ENCODE peak calls at places on chromosomes 16 and 17, in seven cellular contexts. G, M, N, W, U, H and F are unnamed samples.

GRCh38 chr16:12758031-12758669 is 45.5 kb downstream of the CPPED1 start:
- DNase-seq in G (peak), M (no peak), N (peak), W (no peak), U (peak), H (no peak), F (no peak)

GRCh38 chr16:69890114-69890890 is 60.8 kb upstream of the CLEC18A start:
- DNase-seq in G (peak), M (no peak), N (peak), W (no peak), U (peak), H (no peak), F (peak)

GRCh38 chr17:2481760-2482159 is 29.9 kb downstream of the METTL16 start:
- DNase-seq in G (peak), M (no peak), N (no peak), W (no peak), U (no peak), H (no peak), F (no peak)

GRCh38 chr16:52555572-52555971 is 8.6 kb upstream of the TOX3 start:
- DNase-seq in G (no peak), M (no peak), N (no peak), W (no peak), U (no peak), H (no peak), F (no peak)

GRCh38 chr17:71983828-71984227 is 137.0 kb upstream of the SOX9 start:
- DNase-seq in G (no peak), M (no peak), N (no peak), W (no peak), U (no peak), H (peak), F (no peak)

GRCh38 chr17:63550816-63551639 is 751 bp downstream of the DCAF7 start:
- DNase-seq in G (peak), M (no peak), N (peak), W (peak), U (peak), H (peak), F (peak)

GRCh38 chr17:21249911-21250703 is 3.1 kb downstream of the NATD1 start:
- DNase-seq in G (no peak), M (no peak), N (no peak), W (peak), U (no peak), H (no peak), F (peak)

GRCh38 chr17:79977711-79978544 is 57.7 kb downstream of the TBC1D16 start:
- DNase-seq in G (no peak), M (no peak), N (no peak), W (no peak), U (peak), H (no peak), F (no peak)

GRCh38 chr16:81625544-81626152 is 153.4 kb upstream of the PLCG2 start:
- DNase-seq in G (no peak), M (no peak), N (no peak), W (no peak), U (no peak), H (peak), F (no peak)

GRCh38 chr17:79836952-79837887 is 2.0 kb downstream of the CBX4 start:
- DNase-seq in G (peak), M (peak), N (peak), W (peak), U (peak), H (peak), F (peak)

GRCh38 chr17:33858121-33858520 is 397.0 kb upstream of the CCL2 start:
- DNase-seq in G (no peak), M (no peak), N (no peak), W (no peak), U (no peak), H (no peak), F (peak)

GRCh38 chr16:20867585-20867984 is 32.6 kb downstream of the DCUN1D3 start:
- DNase-seq in G (no peak), M (no peak), N (no peak), W (no peak), U (no peak), H (no peak), F (no peak)

GRCh38 chr17:44071198-44071520 is 624 bp downstream of the G6PC3 start:
- DNase-seq in G (no peak), M (no peak), N (no peak), W (no peak), U (no peak), H (no peak), F (no peak)

GRCh38 chr16:14015017-14015416 is 56.1 kb upstream of the MRTFB start:
- DNase-seq in G (no peak), M (no peak), N (no peak), W (no peak), U (no peak), H (no peak), F (no peak)

GRCh38 chr17:82072827-82073226 is 7.2 kb upstream of the DUS1L start:
- DNase-seq in G (no peak), M (no peak), N (no peak), W (no peak), U (no peak), H (no peak), F (no peak)

GRCh38 chr17:60630352-60630751 is 30.4 kb downstream of the PPM1D start:
- DNase-seq in G (no peak), M (no peak), N (no peak), W (no peak), U (no peak), H (no peak), F (no peak)

GRCh38 chr17:27216836-27217235 is 77.1 kb upstream of the WSB1 start:
- DNase-seq in G (no peak), M (no peak), N (no peak), W (peak), U (no peak), H (no peak), F (no peak)
- TF ChIP-seq CTCF in G (no peak), M (no peak), N (no peak), W (no peak), U (no peak), H (no peak), F (no peak)

GRCh38 chr17:75048396-75048933 is 1.4 kb downstream of the KCTD2 start:
- DNase-seq in G (no peak), M (no peak), N (no peak), W (no peak), U (no peak), H (peak), F (no peak)
- TF ChIP-seq EZH2phosphoT487 in G (no peak), M (no peak), N (no peak), W (no peak), U (no peak), H (no peak), F (no peak)

DNA sequence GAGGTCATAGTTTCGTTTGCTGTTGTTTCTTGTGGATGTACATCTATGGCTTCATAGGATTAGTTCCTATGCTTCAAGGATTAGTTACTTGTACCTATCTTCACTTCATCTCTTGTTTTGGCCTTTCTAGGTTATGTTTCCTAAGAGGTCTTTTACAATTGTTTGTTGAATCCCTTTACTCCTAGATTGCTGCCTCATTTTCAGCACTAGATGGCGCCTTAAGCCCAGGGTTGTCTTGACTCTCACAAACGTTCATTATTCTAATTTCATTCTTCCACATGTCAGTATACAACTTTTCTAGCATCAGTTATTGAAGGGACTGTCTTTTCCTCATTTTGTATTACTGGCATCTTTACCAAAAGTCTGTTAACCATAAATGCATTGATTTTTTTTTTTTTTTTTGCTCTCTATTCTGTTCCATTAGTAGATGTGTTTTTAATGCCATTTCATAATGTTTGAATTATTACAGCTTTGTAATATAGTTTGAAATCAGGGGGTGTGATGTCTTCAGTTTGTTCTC is 45.0 kb upstream of the NACA2 start:
- DNase-seq in G (peak), M (peak), N (peak), W (peak), U (peak), H (peak), F (peak)
- TF ChIP-seq CTCF in G (peak), M (peak), N (peak), W (peak), U (peak), H (peak), F (peak)

DNA sequence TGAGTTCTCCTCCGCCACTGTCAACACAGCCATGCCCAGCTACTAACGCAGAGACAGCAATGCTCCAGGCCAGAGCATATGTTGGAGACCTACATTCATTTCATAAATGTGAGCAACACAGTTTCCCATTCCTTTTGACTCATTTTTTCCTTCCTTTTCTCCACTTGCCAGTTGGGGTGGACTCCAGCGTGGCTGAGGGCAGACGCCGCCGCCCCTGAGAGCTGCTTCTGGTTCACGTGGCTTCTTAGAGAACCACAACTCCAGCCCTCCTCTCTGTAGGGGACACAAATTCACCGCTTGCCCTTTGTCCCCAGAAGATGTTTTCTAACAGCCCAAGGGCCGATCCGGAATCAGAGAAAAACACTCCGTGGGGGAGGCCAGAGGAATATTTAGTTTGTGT is 45.8 kb upstream of the ZCCHC14 start:
- DNase-seq in G (no peak), M (no peak), N (no peak), W (no peak), U (no peak), H (no peak), F (no peak)
- TF ChIP-seq EZH2phosphoT487 in G (no peak), M (no peak), N (no peak), W (no peak), U (no peak), H (no peak), F (no peak)

DNA sequence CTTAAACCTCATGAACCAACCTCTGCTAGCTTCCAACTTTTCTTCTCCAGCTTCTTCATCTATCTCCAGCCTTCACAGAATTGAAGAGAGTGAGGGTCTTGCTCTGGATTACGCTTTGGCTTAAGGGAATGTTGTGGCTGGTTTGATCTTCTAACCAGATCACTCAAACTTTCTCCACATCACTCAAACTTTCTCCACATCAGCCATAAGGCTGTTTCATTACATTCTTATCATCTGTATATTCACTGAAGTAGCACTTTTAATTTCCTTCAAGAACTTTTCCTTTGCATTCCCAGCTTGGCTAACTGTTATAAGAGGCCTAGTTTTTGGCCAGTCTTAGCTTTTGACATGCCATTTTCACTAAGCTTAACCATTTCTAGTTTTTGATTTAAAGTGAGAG is 52.3 kb downstream of the CACNG1 start:
- DNase-seq in G (no peak), M (no peak), N (no peak), W (no peak), U (no peak), H (no peak), F (no peak)
- TF ChIP-seq CTCF in G (no peak), M (no peak), N (no peak), W (no peak), U (no peak), H (no peak), F (no peak)

GRCh38 chr17:40442392-40443195 is 656 bp upstream of the IGFBP4 start:
- DNase-seq in G (no peak), M (no peak), N (no peak), W (no peak), U (no peak), H (no peak), F (peak)
- TF ChIP-seq EZH2phosphoT487 in G (peak), M (no peak), N (no peak), W (no peak), U (no peak), H (no peak), F (no peak)

DNA sequence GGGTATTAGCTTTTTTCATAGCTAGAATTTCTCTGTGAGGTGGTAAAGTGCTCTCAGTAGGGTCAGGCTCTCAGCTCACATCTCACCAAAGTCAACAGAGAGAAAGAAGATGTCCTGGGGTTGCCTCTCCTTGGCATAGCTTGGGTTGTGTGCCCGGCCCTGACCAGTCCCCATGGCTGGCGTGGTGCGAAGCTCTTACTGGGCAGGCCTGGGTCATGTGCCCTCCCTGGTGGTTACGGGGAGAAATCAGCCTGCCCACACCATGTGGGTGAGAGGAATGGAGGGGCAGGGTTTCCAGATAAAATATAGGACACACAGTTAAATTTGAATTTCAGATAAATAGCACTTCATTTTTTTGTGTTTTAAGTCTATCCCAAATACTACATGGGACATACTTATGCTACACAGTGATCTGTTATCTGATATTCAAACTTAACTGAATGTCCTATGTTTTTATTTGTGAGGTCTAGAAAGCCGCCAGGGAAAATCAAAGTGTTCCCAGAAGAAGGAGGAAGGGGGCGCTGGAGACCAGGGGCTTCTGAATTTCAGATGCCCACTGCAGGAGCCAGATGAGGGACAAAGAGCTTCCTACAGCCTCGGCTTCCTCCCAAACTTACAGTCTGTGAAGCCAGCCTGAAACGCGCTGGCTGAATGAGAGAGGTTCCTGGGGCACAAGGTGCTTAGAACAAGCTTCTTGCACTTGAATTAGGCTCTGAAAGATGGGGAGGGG is 45.4 kb downstream of the NKD1 start:
- DNase-seq in G (peak), M (no peak), N (no peak), W (no peak), U (peak), H (no peak), F (peak)
- TF ChIP-seq CTCF in G (peak), M (peak), N (peak), W (peak), U (peak), H (no peak), F (peak)

GRCh38 chr16:66134875-66135274 is 231.6 kb upstream of the CDH5 start:
- DNase-seq in G (no peak), M (no peak), N (no peak), W (no peak), U (peak), H (no peak), F (no peak)

GRCh38 chr16:66133641-66134402 is 232.7 kb upstream of the CDH5 start:
- DNase-seq in G (no peak), M (no peak), N (no peak), W (no peak), U (no peak), H (no peak), F (no peak)

GRCh38 chr16:66137853-66138252 is 228.6 kb upstream of the CDH5 start:
- DNase-seq in G (no peak), M (no peak), N (no peak), W (no peak), U (no peak), H (no peak), F (no peak)

GRCh38 chr16:66135838-66136237 is 230.7 kb upstream of the CDH5 start:
- DNase-seq in G (no peak), M (no peak), N (no peak), W (no peak), U (no peak), H (no peak), F (no peak)

DNA sequence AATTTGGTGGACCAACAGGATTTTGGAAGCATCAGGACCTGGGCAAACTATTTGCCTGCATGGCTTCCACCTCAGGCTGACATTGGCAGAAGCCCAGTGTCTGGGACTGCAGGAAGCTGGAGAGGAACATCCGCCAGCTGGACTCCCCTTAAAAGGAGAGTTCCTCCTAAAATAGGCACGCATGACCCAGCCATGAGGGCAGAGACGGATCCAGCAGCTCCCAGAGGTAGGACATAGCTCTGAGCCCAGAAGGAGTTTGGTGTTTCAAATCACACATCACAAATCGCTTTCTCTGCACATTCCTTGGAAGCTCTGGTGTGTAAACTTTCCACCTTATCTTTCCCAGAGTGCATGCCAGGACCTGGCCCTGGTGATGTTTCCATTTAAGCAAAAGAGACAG is 231.1 kb upstream of the CDH5 start:
- DNase-seq in G (no peak), M (no peak), N (peak), W (no peak), U (no peak), H (no peak), F (no peak)
- TF ChIP-seq EZH2phosphoT487 in G (no peak), M (no peak), N (no peak), W (no peak), U (no peak), H (no peak), F (no peak)